ENCODE peak calls at places on chromosome 20, in seven cellular contexts. V is nephron progenitor cell, R is epithelial cell of esophagus, O is endothelial cell, K is WTC11, B is PC-9, X is HCT116. W is an unnamed sample.

GRCh38 chr20:48738399-48739304 is 89.1 kb downstream of the PREX1 start:
- DNase-seq in O (no peak), B (no peak), X (no peak), R (no peak), V (no peak), K (no peak), W (no peak)

GRCh38 chr20:63367446-63368055 is 6.4 kb upstream of the CHRNA4 start:
- DNase-seq in K (no peak), V (peak; percentile 49), X (no peak), B (no peak), O (no peak), R (no peak), W (no peak)

GRCh38 chr20:32456869-32457421 is 98.8 kb downstream of the ASXL1 start:
- DNase-seq in V (peak; percentile 93), B (no peak), K (peak; percentile 86), O (peak; percentile 86), X (no peak), R (no peak), W (peak; percentile 55)

GRCh38 chr20:9130407-9130995 is 61.6 kb downstream of the PLCB4 start:
- DNase-seq in O (no peak), R (no peak), K (no peak), V (no peak), X (no peak), B (no peak), W (no peak)

GRCh38 chr20:39042279-39043150 is 80.4 kb downstream of the DHX35 start:
- DNase-seq in R (no peak), X (no peak), V (no peak), K (no peak), B (peak; percentile 38), O (no peak), W (no peak)

GRCh38 chr20:37543828-37544227 is 16.2 kb upstream of the BLCAP start:
- DNase-seq in O (no peak), B (peak; percentile 71), R (peak; percentile 61), K (no peak), X (no peak), V (no peak), W (peak; percentile 63)

GRCh38 chr20:63652192-63652980 is 838 bp downstream of the STMN3 start:
- DNase-seq in K (peak; percentile 58), X (no peak), O (no peak), R (no peak), V (peak; percentile 73), B (no peak), W (no peak)

GRCh38 chr20:31945790-31946189 is 6.1 kb downstream of the PDRG1 start:
- DNase-seq in B (no peak), V (no peak), R (no peak), O (no peak), K (no peak), X (no peak), W (no peak)

GRCh38 chr20:63854766-63855362 is 6.4 kb upstream of the ABHD16B start:
- DNase-seq in B (no peak), V (peak; percentile 67), K (no peak), O (no peak), R (no peak), X (no peak), W (no peak)

GRCh38 chr20:8414611-8415274 is 282.7 kb downstream of the PLCB1 start:
- DNase-seq in V (no peak), O (no peak), B (peak; percentile 65), R (peak; percentile 43), K (no peak), X (peak; percentile 6), W (peak; percentile 64)

GRCh38 chr20:19789446-19789845 is 31.4 kb downstream of the RIN2 start:
- DNase-seq in R (no peak), B (no peak), X (no peak), K (no peak), O (no peak), V (no peak), W (no peak)
- TF ChIP-seq CTCF in R (no peak), B (no peak), X (peak; percentile 13), K (peak; percentile 1), O (no peak), V (no peak), W (no peak)

GRCh38 chr20:420721-421574 is 12.8 kb downstream of the RBCK1 start:
- DNase-seq in O (peak; percentile 36), X (no peak), B (no peak), V (no peak), K (peak; percentile 74), R (no peak), W (peak; percentile 78)

GRCh38 chr20:418858-419365 is 10.8 kb downstream of the RBCK1 start:
- DNase-seq in X (no peak), R (no peak), B (no peak), K (no peak), O (no peak), V (no peak), W (no peak)

GRCh38 chr20:417801-418342 is 9.8 kb downstream of the RBCK1 start:
- DNase-seq in X (no peak), B (no peak), O (no peak), V (no peak), R (no peak), K (no peak), W (no peak)

GRCh38 chr20:420169-420620 is 12.1 kb downstream of the RBCK1 start:
- DNase-seq in B (no peak), V (no peak), O (no peak), R (no peak), K (no peak), X (no peak), W (no peak)

DNA sequence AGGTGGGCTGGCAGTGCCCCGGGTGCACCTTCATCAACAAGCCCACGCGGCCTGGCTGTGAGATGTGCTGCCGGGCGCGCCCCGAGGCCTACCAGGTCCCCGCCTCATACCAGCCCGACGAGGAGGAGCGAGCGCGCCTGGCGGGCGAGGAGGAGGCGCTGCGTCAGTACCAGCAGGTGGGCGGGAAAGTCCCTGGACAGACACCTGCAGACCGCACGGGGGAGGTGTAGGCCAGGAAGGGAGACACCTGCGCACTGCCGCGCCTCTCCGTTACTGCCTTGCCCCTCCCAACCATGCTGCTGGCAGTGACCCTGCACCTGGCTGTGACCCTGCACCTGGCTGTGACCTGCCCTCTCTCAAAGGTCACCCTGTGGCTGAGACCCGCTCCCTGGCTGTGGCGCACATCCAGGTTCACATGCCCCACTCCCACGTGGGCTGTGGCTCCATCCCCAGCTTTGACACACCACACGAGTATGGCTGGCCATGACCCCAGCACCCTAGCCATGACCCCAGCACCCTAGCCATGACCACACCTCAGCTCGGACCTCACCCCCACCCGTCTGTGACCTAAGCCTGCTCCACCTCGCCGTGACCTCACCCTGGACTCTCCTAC is 11.6 kb downstream of the RBCK1 start:
- DNase-seq in X (peak; percentile 76), V (no peak), R (no peak), B (no peak), K (no peak), O (no peak), W (no peak)
- TF ChIP-seq CTCF in X (peak; percentile 56), V (no peak), R (no peak), B (no peak), K (no peak), O (no peak), W (no peak)

GRCh38 chr20:59221881-59222238 is 58.2 kb downstream of the ZNF831 start:
- DNase-seq in K (no peak), B (no peak), V (no peak), O (no peak), X (no peak), R (no peak), W (no peak)

GRCh38 chr20:59221049-59221748 is 57.6 kb downstream of the ZNF831 start:
- DNase-seq in O (no peak), V (no peak), R (peak; percentile 16), K (no peak), X (no peak), B (no peak), W (no peak)

GRCh38 chr20:59223750-59224149 is 60.1 kb downstream of the ZNF831 start:
- DNase-seq in X (no peak), R (no peak), B (no peak), O (no peak), V (no peak), K (no peak), W (no peak)

GRCh38 chr20:59222239-59222981 is 58.8 kb downstream of the ZNF831 start:
- DNase-seq in K (peak; percentile 93), R (peak; percentile 71), V (peak; percentile 95), X (peak; percentile 33), B (peak; percentile 53), O (peak; percentile 94), W (peak; percentile 92)

DNA sequence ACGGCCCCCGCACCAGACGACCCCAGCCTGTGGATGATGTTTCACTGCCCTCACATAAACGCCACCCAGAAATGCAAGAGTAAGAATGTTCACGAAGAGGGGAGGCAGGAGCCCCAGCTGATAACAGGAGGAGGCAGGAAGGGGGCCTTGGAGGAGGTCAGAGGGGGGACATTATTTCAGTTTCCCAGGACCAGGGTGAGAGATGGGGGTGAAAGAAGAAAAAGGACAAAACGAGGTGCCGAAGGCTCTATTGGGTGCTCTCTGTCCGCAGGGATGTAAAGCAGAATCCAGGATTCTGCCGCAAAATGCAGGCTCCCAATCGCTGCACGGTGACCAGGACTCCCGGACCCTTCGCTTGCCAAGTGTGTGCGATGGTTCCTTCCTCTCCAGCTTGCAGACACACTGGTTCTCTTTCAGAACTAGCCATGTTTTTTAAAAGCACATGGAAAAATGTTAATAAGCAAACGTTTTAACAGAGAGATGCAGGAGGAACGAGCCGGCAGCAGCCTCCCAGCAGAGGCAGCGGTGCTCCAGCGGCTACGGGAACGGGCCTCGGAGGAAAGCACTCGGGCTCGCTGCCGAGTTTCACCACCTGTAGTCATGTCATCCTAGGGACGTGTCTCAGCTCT is 59.5 kb downstream of the ZNF831 start:
- DNase-seq in B (no peak), V (no peak), K (peak; percentile 29), X (no peak), R (no peak), O (peak; percentile 27), W (no peak)
- TF ChIP-seq CTCF in B (no peak), V (no peak), K (no peak), X (no peak), R (no peak), O (no peak), W (no peak)

GRCh38 chr20:2102585-2103453 is 1.2 kb downstream of the STK35 start:
- DNase-seq in R (peak; percentile 91), B (peak; percentile 80), K (peak; percentile 78), X (peak; percentile 76), V (peak; percentile 83), O (peak; percentile 77), W (peak; percentile 96)
- TF ChIP-seq CTCF in R (peak; percentile 23), B (no peak), K (no peak), X (no peak), V (no peak), O (no peak), W (no peak)

W was measured in RWPE1.